ENCODE peak calls at places on chromosome 16, in ten cellular contexts. G, N, T, B, V, H, K, E, M and A are unnamed samples.

GRCh38 chr16:23388786-23389185 is 64.2 kb downstream of the COG7 start:
- DNase-seq in M (no peak), T (no peak), K (no peak), N (no peak), G (no peak), E (no peak), V (no peak), B (no peak), H (no peak), A (no peak)

GRCh38 chr16:20611350-20611902 is 35.3 kb upstream of the ACSM2B start:
- DNase-seq in K (no peak), M (no peak), V (no peak), T (no peak), N (peak; percentile 22), B (no peak), E (peak; percentile 90), G (no peak), H (no peak), A (no peak)

GRCh38 chr16:76265434-76266045 is 11.7 kb upstream of the CNTNAP4 start:
- DNase-seq in B (no peak), V (peak; percentile 47), K (no peak), M (no peak), N (no peak), T (no peak), G (peak; percentile 27), E (peak; percentile 54), H (peak; percentile 54), A (peak; percentile 48)

GRCh38 chr16:85029413-85029794 is 1.8 kb downstream of the KIAA0513 start:
- DNase-seq in B (no peak), G (no peak), H (peak; percentile 66), M (peak; percentile 73), E (no peak), V (no peak), N (peak; percentile 47), K (no peak), T (no peak), A (peak; percentile 88)

GRCh38 chr16:11783319-11784047 is 13.6 kb downstream of the ZC3H7A start:
- DNase-seq in V (peak; percentile 32), H (peak; percentile 90), M (no peak), B (no peak), T (no peak), E (no peak), N (no peak), K (no peak), G (no peak), A (no peak)

GRCh38 chr16:5639531-5639930 is 541.9 kb upstream of the EEF2KMT start:
- DNase-seq in B (no peak), M (no peak), H (no peak), G (no peak), E (no peak), T (no peak), V (no peak), K (peak; percentile 15), N (peak; percentile 45), A (no peak)

GRCh38 chr16:21590791-21591190 is 8.6 kb upstream of the METTL9 start:
- DNase-seq in V (no peak), N (no peak), E (no peak), K (no peak), B (no peak), H (no peak), M (no peak), T (no peak), G (no peak), A (peak; percentile 72)

GRCh38 chr16:47578573-47578972 is 117.4 kb downstream of the PHKB start:
- DNase-seq in M (no peak), K (no peak), E (no peak), H (no peak), G (no peak), V (no peak), B (no peak), N (no peak), T (no peak), A (no peak)

DNA sequence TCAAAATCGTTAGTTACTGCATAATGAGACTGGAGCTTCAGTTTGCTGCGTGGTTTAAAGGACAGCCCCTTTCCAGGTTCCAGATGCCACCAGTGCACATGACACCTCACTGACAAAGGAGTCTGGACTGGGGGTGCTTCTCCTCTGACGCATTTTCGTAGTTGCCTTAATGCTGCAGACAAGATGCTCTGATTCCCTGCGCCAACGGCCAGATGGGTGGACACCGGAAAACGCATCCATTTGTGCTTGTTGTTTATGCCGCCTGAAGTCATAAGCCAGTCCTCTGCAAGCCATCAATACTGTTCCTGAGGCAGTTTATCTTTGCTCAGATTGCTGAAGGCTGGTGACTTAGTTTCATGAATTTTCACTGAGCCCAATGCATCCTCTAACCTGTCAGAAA is 16.0 kb downstream of the FBXO31 start:
- DNase-seq in E (no peak), G (no peak), V (no peak), N (no peak), M (no peak), K (no peak), H (no peak), T (no peak), B (no peak), A (no peak)
- TF ChIP-seq CTCF in E (no peak), G (no peak), V (no peak), N (no peak), M (no peak), K (no peak), H (no peak), T (no peak), B (no peak), A (no peak)

GRCh38 chr16:2273931-2274330 is 6.0 kb upstream of the RNPS1 start:
- DNase-seq in T (no peak), M (no peak), K (no peak), N (no peak), H (no peak), B (no peak), G (no peak), E (no peak), V (no peak), A (no peak)
- TF ChIP-seq CTCF in T (no peak), M (no peak), K (no peak), N (no peak), H (no peak), B (no peak), G (no peak), E (no peak), V (no peak), A (no peak)

GRCh38 chr16:62256406-62256805 is 220.2 kb upstream of the CDH8 start:
- DNase-seq in N (no peak), G (no peak), E (no peak), V (no peak), K (no peak), H (no peak), M (no peak), B (no peak), T (no peak), A (peak; percentile 2)
- TF ChIP-seq CTCF in N (peak; percentile 52), G (peak; percentile 42), E (no peak), V (no peak), K (no peak), H (no peak), M (no peak), B (no peak), T (no peak), A (peak; percentile 38)

GRCh38 chr16:53541326-53541725 is 38.3 kb upstream of the AKTIP start:
- DNase-seq in T (no peak), K (no peak), G (no peak), H (no peak), M (no peak), V (no peak), B (no peak), E (no peak), N (no peak), A (no peak)

GRCh38 chr16:53549970-53550406 is 47.0 kb upstream of the AKTIP start:
- DNase-seq in T (peak; percentile 84), B (peak; percentile 77), N (peak; percentile 66), G (peak; percentile 20), K (peak; percentile 91), E (peak; percentile 59), H (peak; percentile 72), V (peak; percentile 56), M (peak; percentile 65), A (peak; percentile 90)

GRCh38 chr16:53545433-53545832 is 42.4 kb upstream of the AKTIP start:
- DNase-seq in H (no peak), T (no peak), E (no peak), G (no peak), M (no peak), B (no peak), N (no peak), V (no peak), K (no peak), A (no peak)

GRCh38 chr16:53542283-53542682 is 39.3 kb upstream of the AKTIP start:
- DNase-seq in V (no peak), H (no peak), K (no peak), M (no peak), E (no peak), G (no peak), N (no peak), T (no peak), B (no peak), A (no peak)

GRCh38 chr16:53546988-53547391 is 44.0 kb upstream of the AKTIP start:
- DNase-seq in G (no peak), B (peak; percentile 32), K (no peak), H (peak; percentile 29), N (no peak), T (no peak), E (no peak), V (no peak), M (no peak), A (no peak)
- TF ChIP-seq CTCF in G (peak; percentile 37), B (peak; percentile 21), K (no peak), H (peak; percentile 61), N (no peak), T (peak; percentile 11), E (no peak), V (no peak), M (no peak), A (no peak)

GRCh38 chr16:8867483-8868271 is 1.1 kb downstream of the CARHSP1 start:
- DNase-seq in M (peak; percentile 62), T (no peak), B (peak; percentile 39), H (no peak), K (peak; percentile 94), E (no peak), N (peak; percentile 39), V (peak; percentile 89), G (no peak), A (peak; percentile 49)
- TF ChIP-seq CTCF in M (no peak), T (no peak), B (no peak), H (no peak), K (no peak), E (no peak), N (no peak), V (no peak), G (no peak), A (no peak)

GRCh38 chr16:1073566-1074378 is 1.2 kb downstream of the SSTR5 start:
- DNase-seq in B (peak; percentile 51), H (no peak), T (no peak), K (no peak), G (no peak), V (no peak), N (no peak), M (no peak), E (no peak), A (no peak)
- TF ChIP-seq CTCF in B (no peak), H (no peak), T (peak; percentile 3), K (no peak), G (peak; percentile 78), V (no peak), N (no peak), M (no peak), E (no peak), A (no peak)